ENCODE peak calls at places on chromosomes 1 and 21, in six cellular contexts. U is body of pancreas, E is cardiac muscle cell, A is lower leg skin, V is AG09309, G is pancreas. H is an unnamed sample.

GRCh38 chr1:76239470-76239918 is 164.9 kb downstream of the ST6GALNAC3 start:
- DNase-seq in V (no peak), A (no peak), G (no peak), E (no peak), U (no peak), H (no peak)

GRCh38 chr1:201409440-201409839 is 10.3 kb upstream of the LAD1 start:
- DNase-seq in E (peak), G (no peak), V (no peak), A (no peak), U (no peak), H (no peak)

GRCh38 chr1:15941044-15941840 is 34.7 kb downstream of the ZBTB17 start:
- DNase-seq in V (no peak), A (peak), G (no peak), E (no peak), U (no peak), H (no peak)

GRCh38 chr1:211469938-211470529 is 21.9 kb downstream of the RD3 start:
- DNase-seq in G (peak), V (peak), U (peak), E (peak), A (peak), H (no peak)

GRCh38 chr1:54615531-54616245 is 7.6 kb downstream of the FAM151A start:
- DNase-seq in A (peak), V (no peak), U (no peak), G (no peak), E (no peak), H (no peak)

GRCh38 chr1:200082329-200082728 is 54.8 kb downstream of the NR5A2 start:
- DNase-seq in A (no peak), E (no peak), V (no peak), G (no peak), U (no peak), H (no peak)

GRCh38 chr1:36639461-36639860 is 156.7 kb upstream of the CSF3R start:
- DNase-seq in E (no peak), U (no peak), A (no peak), V (no peak), G (no peak), H (no peak)

GRCh38 chr1:117570988-117571409 is 34.8 kb upstream of the TENT5C start:
- DNase-seq in V (no peak), G (peak), A (peak), U (peak), E (no peak), H (no peak)

GRCh38 chr1:205391386-205391785 is 30.5 kb downstream of the LEMD1 start:
- DNase-seq in V (no peak), U (no peak), G (no peak), E (no peak), A (peak), H (no peak)

GRCh38 chr1:240912821-240913220 is 300.9 kb upstream of the GREM2 start:
- DNase-seq in V (no peak), U (no peak), G (no peak), E (no peak), A (no peak), H (no peak)

GRCh38 chr1:244324176-244324883 is 127.4 kb downstream of the ADSS2 start:
- DNase-seq in U (no peak), V (no peak), E (no peak), G (no peak), A (peak), H (no peak)

GRCh38 chr1:220962031-220962751 is 82.9 kb downstream of the HLX start:
- DNase-seq in G (no peak), V (peak), U (no peak), E (peak), A (no peak), H (no peak)

GRCh38 chr1:225445644-225446297 is 17.9 kb upstream of the LBR start:
- DNase-seq in V (no peak), E (peak), G (no peak), A (peak), U (no peak), H (no peak)

GRCh38 chr1:231021540-231022031 is 18.5 kb downstream of the FAM89A start:
- DNase-seq in U (no peak), E (no peak), V (no peak), A (peak), G (no peak), H (no peak)

GRCh38 chr1:53693361-53693760 is 45.6 kb downstream of the GLIS1 start:
- DNase-seq in E (peak), G (no peak), A (no peak), V (no peak), U (no peak), H (no peak)

GRCh38 chr21:36709030-36709867 is 10.3 kb downstream of the SIM2 start:
- DNase-seq in A (peak), G (no peak), V (no peak), U (no peak), E (no peak), H (no peak)

GRCh38 chr21:39180429-39181019 is 2.7 kb downstream of the PSMG1 start:
- DNase-seq in V (no peak), G (no peak), A (no peak), E (peak), U (no peak), H (no peak)

GRCh38 chr21:32360401-32360981 is 32.3 kb downstream of the URB1 start:
- DNase-seq in U (no peak), E (no peak), V (no peak), G (no peak), A (no peak), H (no peak)

GRCh38 chr1:247370786-247371732 is 39.4 kb upstream of the ZNF496 start:
- DNase-seq in G (no peak), U (peak), E (peak), V (no peak), A (no peak), H (no peak)

GRCh38 chr1:82775402-82776000 is 974.8 kb downstream of the ADGRL2 start:
- DNase-seq in U (peak), A (no peak), G (peak), V (no peak), E (peak), H (no peak)

GRCh38 chr1:41608242-41608641 is 123.8 kb upstream of the EDN2 start:
- DNase-seq in A (no peak), E (peak), U (no peak), V (no peak), G (no peak), H (peak)

GRCh38 chr21:38914531-38915385 is 109.0 kb downstream of the ETS2 start:
- DNase-seq in U (no peak), G (no peak), V (no peak), A (peak), E (peak), H (no peak)

GRCh38 chr1:228014235-228014930 is 7.6 kb downstream of the WNT3A start:
- DNase-seq in V (no peak), E (peak), U (peak), A (peak), G (no peak), H (no peak)

GRCh38 chr1:10143961-10144485 is 66.3 kb upstream of the KIF1B start:
- DNase-seq in E (no peak), A (no peak), V (no peak), U (no peak), G (no peak), H (no peak)

GRCh38 chr1:12654657-12655056 is 10.8 kb downstream of the AADACL4 start:
- DNase-seq in A (no peak), E (no peak), G (no peak), V (no peak), U (no peak), H (no peak)

GRCh38 chr1:188295157-188295556 is 1466.4 kb downstream of the PLA2G4A start:
- DNase-seq in E (no peak), A (no peak), V (no peak), U (no peak), G (no peak), H (peak)
- H3K4me3 ChIP-seq in E (no peak), A (no peak), V (no peak), U (no peak), G (no peak), H (no peak)

GRCh38 chr1:223345720-223346119 is 18.3 kb downstream of the SUSD4 start:
- DNase-seq in V (no peak), U (no peak), E (no peak), G (no peak), A (peak), H (no peak)
- TF ChIP-seq CTCF in V (no peak), U (no peak), E (no peak), G (no peak), A (no peak), H (no peak)

GRCh38 chr1:8463144-8463927 is 145.4 kb downstream of the SLC45A1 start:
- DNase-seq in G (no peak), E (peak), U (no peak), A (no peak), V (no peak), H (peak)
- H3K4me3 ChIP-seq in G (no peak), E (no peak), U (no peak), A (no peak), V (peak), H (no peak)

DNA sequence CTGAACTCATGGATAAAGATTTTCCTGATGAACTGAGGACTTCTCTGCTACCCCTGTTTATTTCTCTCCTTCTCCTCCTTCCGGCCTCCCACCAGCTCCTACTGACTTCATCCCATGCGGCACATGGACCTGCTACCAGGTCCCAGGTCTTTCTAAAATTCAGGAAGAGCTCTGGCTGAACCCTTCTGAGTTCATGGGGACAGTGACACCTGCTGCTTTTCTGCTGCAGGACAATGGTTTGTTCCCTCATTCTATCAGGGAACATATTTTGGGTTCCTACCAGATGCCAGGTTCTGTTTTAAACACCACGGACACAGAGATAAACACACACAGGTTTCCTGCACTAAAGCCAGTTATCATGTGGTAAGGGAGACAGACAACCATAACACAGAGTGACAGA is 114.1 kb upstream of the RAB4A start:
- DNase-seq in E (peak), U (peak), A (no peak), V (no peak), G (peak), H (no peak)
- TF ChIP-seq CTCF in E (peak), U (peak), A (no peak), V (no peak), G (peak), H (peak)

H was measured in retinal pigment epithelial cell.